ENCODE peak calls at places on chromosomes 16 and 17, in eight cellular contexts. One of them, this sample, is unnamed.

GRCh38 chr17:5422505-5422904 is 2.5 kb downstream of the RPAIN start:
- DNase-seq in RWPE1: peak; percentile 78
- DNase-seq in KG1: no peak
- DNase-seq in head of caudate nucleus: no peak
- DNase-seq in H54: peak; percentile 59
- DNase-seq in posterior cingulate gyrus: no peak
- DNase-seq in T-helper 17 cell: no peak
- DNase-seq in activated CD8-positive, alpha-beta T cell treated with anti-CD3 and anti-CD28 coated beads, Interleukin-2, amount 10 ng/mL, durations not matched to agents 7 days and 5 days: no peak
- DNase-seq in this sample: no peak

GRCh38 chr17:80379348-80379747 is 35.6 kb upstream of the ENDOV start:
- DNase-seq in KG1: no peak
- DNase-seq in activated CD8-positive, alpha-beta T cell treated with anti-CD3 and anti-CD28 coated beads, Interleukin-2, amount 10 ng/mL, durations not matched to agents 7 days and 5 days: no peak
- DNase-seq in H54: no peak
- DNase-seq in RWPE1: no peak
- DNase-seq in posterior cingulate gyrus: no peak
- DNase-seq in T-helper 17 cell: no peak
- DNase-seq in head of caudate nucleus: peak; percentile 44
- DNase-seq in this sample: no peak

GRCh38 chr17:57617218-57617617 is 127.9 kb downstream of the CCDC182 start:
- DNase-seq in activated CD8-positive, alpha-beta T cell treated with anti-CD3 and anti-CD28 coated beads, Interleukin-2, amount 10 ng/mL, durations not matched to agents 7 days and 5 days: no peak
- DNase-seq in RWPE1: no peak
- DNase-seq in head of caudate nucleus: no peak
- DNase-seq in H54: no peak
- DNase-seq in posterior cingulate gyrus: no peak
- DNase-seq in KG1: no peak
- DNase-seq in T-helper 17 cell: no peak
- DNase-seq in this sample: no peak

GRCh38 chr17:9729735-9730420 is 61.5 kb downstream of the DHRS7C start:
- DNase-seq in activated CD8-positive, alpha-beta T cell treated with anti-CD3 and anti-CD28 coated beads, Interleukin-2, amount 10 ng/mL, durations not matched to agents 7 days and 5 days: no peak
- DNase-seq in head of caudate nucleus: no peak
- DNase-seq in posterior cingulate gyrus: no peak
- DNase-seq in RWPE1: peak; percentile 75
- DNase-seq in H54: no peak
- DNase-seq in T-helper 17 cell: no peak
- DNase-seq in KG1: no peak
- DNase-seq in this sample: no peak

GRCh38 chr16:50446861-50447260 is 78.1 kb upstream of the BRD7 start:
- DNase-seq in RWPE1: no peak
- DNase-seq in head of caudate nucleus: no peak
- DNase-seq in T-helper 17 cell: no peak
- DNase-seq in H54: no peak
- DNase-seq in activated CD8-positive, alpha-beta T cell treated with anti-CD3 and anti-CD28 coated beads, Interleukin-2, amount 10 ng/mL, durations not matched to agents 7 days and 5 days: no peak
- DNase-seq in KG1: no peak
- DNase-seq in posterior cingulate gyrus: no peak
- DNase-seq in this sample: no peak

GRCh38 chr16:1048442-1049112 is 24.0 kb upstream of the SSTR5 start:
- DNase-seq in activated CD8-positive, alpha-beta T cell treated with anti-CD3 and anti-CD28 coated beads, Interleukin-2, amount 10 ng/mL, durations not matched to agents 7 days and 5 days: peak; percentile 24
- DNase-seq in T-helper 17 cell: no peak
- DNase-seq in RWPE1: peak; percentile 21
- DNase-seq in posterior cingulate gyrus: peak; percentile 93
- DNase-seq in head of caudate nucleus: peak; percentile 91
- DNase-seq in KG1: no peak
- DNase-seq in H54: no peak
- DNase-seq in this sample: no peak

GRCh38 chr17:79836952-79837887 is 2.0 kb downstream of the CBX4 start:
- DNase-seq in head of caudate nucleus: no peak
- DNase-seq in posterior cingulate gyrus: no peak
- DNase-seq in H54: peak; percentile 63
- DNase-seq in RWPE1: peak; percentile 83
- DNase-seq in T-helper 17 cell: no peak
- DNase-seq in activated CD8-positive, alpha-beta T cell treated with anti-CD3 and anti-CD28 coated beads, Interleukin-2, amount 10 ng/mL, durations not matched to agents 7 days and 5 days: peak; percentile 84
- DNase-seq in KG1: no peak
- DNase-seq in this sample: no peak

GRCh38 chr17:51830886-51831285 is 327.6 kb downstream of the CA10 start:
- DNase-seq in H54: no peak
- DNase-seq in activated CD8-positive, alpha-beta T cell treated with anti-CD3 and anti-CD28 coated beads, Interleukin-2, amount 10 ng/mL, durations not matched to agents 7 days and 5 days: no peak
- DNase-seq in posterior cingulate gyrus: no peak
- DNase-seq in KG1: no peak
- DNase-seq in T-helper 17 cell: no peak
- DNase-seq in RWPE1: no peak
- DNase-seq in head of caudate nucleus: peak; percentile 48
- DNase-seq in this sample: no peak

GRCh38 chr17:38511126-38512108 is 83.2 kb downstream of the ARHGAP23 start:
- DNase-seq in KG1: no peak
- DNase-seq in H54: peak; percentile 94
- DNase-seq in T-helper 17 cell: no peak
- DNase-seq in RWPE1: peak; percentile 58
- DNase-seq in posterior cingulate gyrus: peak; percentile 56
- DNase-seq in head of caudate nucleus: no peak
- DNase-seq in activated CD8-positive, alpha-beta T cell treated with anti-CD3 and anti-CD28 coated beads, Interleukin-2, amount 10 ng/mL, durations not matched to agents 7 days and 5 days: no peak
- DNase-seq in this sample: no peak

GRCh38 chr16:75682308-75682707 is 5.5 kb upstream of the CPHXL2 start:
- DNase-seq in activated CD8-positive, alpha-beta T cell treated with anti-CD3 and anti-CD28 coated beads, Interleukin-2, amount 10 ng/mL, durations not matched to agents 7 days and 5 days: no peak
- DNase-seq in H54: no peak
- DNase-seq in KG1: no peak
- DNase-seq in RWPE1: no peak
- DNase-seq in T-helper 17 cell: no peak
- DNase-seq in head of caudate nucleus: no peak
- DNase-seq in posterior cingulate gyrus: no peak
- DNase-seq in this sample: no peak

GRCh38 chr16:67959520-67959919 is 8.9 kb downstream of the SLC12A4 start:
- DNase-seq in T-helper 17 cell: no peak
- DNase-seq in activated CD8-positive, alpha-beta T cell treated with anti-CD3 and anti-CD28 coated beads, Interleukin-2, amount 10 ng/mL, durations not matched to agents 7 days and 5 days: no peak
- DNase-seq in posterior cingulate gyrus: no peak
- DNase-seq in head of caudate nucleus: no peak
- DNase-seq in KG1: no peak
- DNase-seq in RWPE1: no peak
- DNase-seq in H54: peak; percentile 60
- DNase-seq in this sample: no peak

GRCh38 chr16:25832288-25832687 is 140.5 kb downstream of the HS3ST4 start:
- DNase-seq in posterior cingulate gyrus: no peak
- DNase-seq in T-helper 17 cell: no peak
- DNase-seq in RWPE1: no peak
- DNase-seq in KG1: no peak
- DNase-seq in head of caudate nucleus: no peak
- DNase-seq in H54: no peak
- DNase-seq in activated CD8-positive, alpha-beta T cell treated with anti-CD3 and anti-CD28 coated beads, Interleukin-2, amount 10 ng/mL, durations not matched to agents 7 days and 5 days: no peak
- DNase-seq in this sample: no peak

GRCh38 chr16:87461466-87461975 is 31.3 kb downstream of the ZCCHC14 start:
- DNase-seq in H54: peak; percentile 79
- DNase-seq in activated CD8-positive, alpha-beta T cell treated with anti-CD3 and anti-CD28 coated beads, Interleukin-2, amount 10 ng/mL, durations not matched to agents 7 days and 5 days: no peak
- DNase-seq in RWPE1: peak; percentile 93
- DNase-seq in head of caudate nucleus: no peak
- DNase-seq in posterior cingulate gyrus: peak; percentile 87
- DNase-seq in T-helper 17 cell: no peak
- DNase-seq in KG1: no peak
- DNase-seq in this sample: no peak

GRCh38 chr17:80068301-80069160 is 32.1 kb downstream of the CCDC40 start:
- DNase-seq in T-helper 17 cell: no peak
- DNase-seq in KG1: no peak
- DNase-seq in head of caudate nucleus: no peak
- DNase-seq in H54: no peak
- DNase-seq in posterior cingulate gyrus: peak; percentile 77
- DNase-seq in RWPE1: no peak
- DNase-seq in activated CD8-positive, alpha-beta T cell treated with anti-CD3 and anti-CD28 coated beads, Interleukin-2, amount 10 ng/mL, durations not matched to agents 7 days and 5 days: no peak
- DNase-seq in this sample: no peak

GRCh38 chr17:83203472-83204221 is 124.2 kb downstream of the METRNL start:
- DNase-seq in activated CD8-positive, alpha-beta T cell treated with anti-CD3 and anti-CD28 coated beads, Interleukin-2, amount 10 ng/mL, durations not matched to agents 7 days and 5 days: no peak
- DNase-seq in H54: no peak
- DNase-seq in T-helper 17 cell: peak; percentile 3
- DNase-seq in RWPE1: no peak
- DNase-seq in head of caudate nucleus: no peak
- DNase-seq in KG1: no peak
- DNase-seq in posterior cingulate gyrus: no peak
- DNase-seq in this sample: no peak

GRCh38 chr16:24741862-24742261 is 12.4 kb downstream of the TNRC6A start:
- DNase-seq in T-helper 17 cell: no peak
- DNase-seq in RWPE1: no peak
- DNase-seq in H54: no peak
- DNase-seq in posterior cingulate gyrus: no peak
- DNase-seq in activated CD8-positive, alpha-beta T cell treated with anti-CD3 and anti-CD28 coated beads, Interleukin-2, amount 10 ng/mL, durations not matched to agents 7 days and 5 days: no peak
- DNase-seq in KG1: no peak
- DNase-seq in head of caudate nucleus: no peak
- DNase-seq in this sample: no peak

GRCh38 chr17:34218757-34219156 is 36.3 kb upstream of the CCL2 start:
- DNase-seq in H54: no peak
- DNase-seq in T-helper 17 cell: no peak
- DNase-seq in activated CD8-positive, alpha-beta T cell treated with anti-CD3 and anti-CD28 coated beads, Interleukin-2, amount 10 ng/mL, durations not matched to agents 7 days and 5 days: no peak
- DNase-seq in head of caudate nucleus: no peak
- DNase-seq in RWPE1: no peak
- DNase-seq in posterior cingulate gyrus: no peak
- DNase-seq in KG1: no peak
- DNase-seq in this sample: no peak

GRCh38 chr17:509316-509715 is 156.7 kb upstream of the RPH3AL start:
- DNase-seq in posterior cingulate gyrus: peak; percentile 22
- DNase-seq in head of caudate nucleus: no peak
- DNase-seq in activated CD8-positive, alpha-beta T cell treated with anti-CD3 and anti-CD28 coated beads, Interleukin-2, amount 10 ng/mL, durations not matched to agents 7 days and 5 days: no peak
- DNase-seq in T-helper 17 cell: no peak
- DNase-seq in KG1: no peak
- DNase-seq in H54: no peak
- DNase-seq in RWPE1: no peak
- DNase-seq in this sample: no peak

GRCh38 chr17:76384987-76385891 is 830 bp downstream of the SPHK1 start:
- DNase-seq in RWPE1: peak; percentile 73
- DNase-seq in activated CD8-positive, alpha-beta T cell treated with anti-CD3 and anti-CD28 coated beads, Interleukin-2, amount 10 ng/mL, durations not matched to agents 7 days and 5 days: peak; percentile 50
- DNase-seq in H54: peak; percentile 77
- DNase-seq in posterior cingulate gyrus: no peak
- DNase-seq in head of caudate nucleus: no peak
- DNase-seq in T-helper 17 cell: no peak
- DNase-seq in KG1: no peak
- DNase-seq in this sample: peak; percentile 15

GRCh38 chr17:28675980-28676379 is 14.0 kb downstream of the SUPT6H start:
- DNase-seq in posterior cingulate gyrus: no peak
- DNase-seq in T-helper 17 cell: no peak
- DNase-seq in RWPE1: peak; percentile 49
- DNase-seq in KG1: no peak
- DNase-seq in activated CD8-positive, alpha-beta T cell treated with anti-CD3 and anti-CD28 coated beads, Interleukin-2, amount 10 ng/mL, durations not matched to agents 7 days and 5 days: peak; percentile 24
- DNase-seq in head of caudate nucleus: no peak
- DNase-seq in H54: no peak
- DNase-seq in this sample: no peak

GRCh38 chr16:66948034-66948821 is 12.8 kb upstream of the CES3 start:
- DNase-seq in activated CD8-positive, alpha-beta T cell treated with anti-CD3 and anti-CD28 coated beads, Interleukin-2, amount 10 ng/mL, durations not matched to agents 7 days and 5 days: no peak
- DNase-seq in T-helper 17 cell: no peak
- DNase-seq in H54: no peak
- DNase-seq in KG1: no peak
- DNase-seq in RWPE1: peak; percentile 62
- DNase-seq in posterior cingulate gyrus: peak; percentile 86
- DNase-seq in head of caudate nucleus: no peak
- DNase-seq in this sample: no peak

GRCh38 chr17:7857724-7858486 is at the start of gene CYB5D1:
- DNase-seq in KG1: no peak
- DNase-seq in posterior cingulate gyrus: peak; percentile 96
- DNase-seq in RWPE1: no peak
- DNase-seq in H54: peak; percentile 70
- DNase-seq in head of caudate nucleus: peak; percentile 94
- DNase-seq in activated CD8-positive, alpha-beta T cell treated with anti-CD3 and anti-CD28 coated beads, Interleukin-2, amount 10 ng/mL, durations not matched to agents 7 days and 5 days: peak; percentile 94
- DNase-seq in T-helper 17 cell: peak; percentile 77
- DNase-seq in this sample: peak; percentile 78

GRCh38 chr17:75325827-75326586 is 36.8 kb upstream of the SLC25A19 start:
- DNase-seq in T-helper 17 cell: no peak
- DNase-seq in KG1: peak; percentile 51
- DNase-seq in head of caudate nucleus: no peak
- DNase-seq in posterior cingulate gyrus: peak; percentile 55
- DNase-seq in H54: peak; percentile 19
- DNase-seq in RWPE1: no peak
- DNase-seq in activated CD8-positive, alpha-beta T cell treated with anti-CD3 and anti-CD28 coated beads, Interleukin-2, amount 10 ng/mL, durations not matched to agents 7 days and 5 days: no peak
- DNase-seq in this sample: no peak

GRCh38 chr16:79334127-79334526 is 266.4 kb downstream of the MAF start:
- DNase-seq in posterior cingulate gyrus: no peak
- DNase-seq in activated CD8-positive, alpha-beta T cell treated with anti-CD3 and anti-CD28 coated beads, Interleukin-2, amount 10 ng/mL, durations not matched to agents 7 days and 5 days: peak; percentile 27
- DNase-seq in KG1: no peak
- DNase-seq in T-helper 17 cell: peak; percentile 21
- DNase-seq in head of caudate nucleus: peak; percentile 21
- DNase-seq in H54: peak; percentile 19
- DNase-seq in RWPE1: no peak
- DNase-seq in this sample: no peak

GRCh38 chr16:55653106-55653505 is 2.7 kb upstream of the SLC6A2 start:
- DNase-seq in head of caudate nucleus: no peak
- DNase-seq in posterior cingulate gyrus: no peak
- DNase-seq in KG1: no peak
- DNase-seq in RWPE1: no peak
- DNase-seq in activated CD8-positive, alpha-beta T cell treated with anti-CD3 and anti-CD28 coated beads, Interleukin-2, amount 10 ng/mL, durations not matched to agents 7 days and 5 days: no peak
- DNase-seq in H54: no peak
- DNase-seq in T-helper 17 cell: no peak
- DNase-seq in this sample: no peak